ENCODE peak calls at places on chromosome 1, in four cellular contexts. F is IMR-90, W is H9, A is H1. H is an unnamed sample.

GRCh38 chr1:30420519-30421050 is 302.8 kb downstream of the MATN1 start:
- DNase-seq in A (peak), F (no peak), W (peak), H (no peak)

GRCh38 chr1:28247603-28248272 is 11.6 kb upstream of the SESN2 start:
- DNase-seq in W (no peak), F (no peak), A (no peak), H (no peak)

GRCh38 chr1:12085643-12086260 is 22.6 kb downstream of the TNFRSF8 start:
- DNase-seq in W (no peak), A (no peak), F (no peak), H (no peak)

GRCh38 chr1:230875370-230875769 is 7.0 kb upstream of the C1orf198 start:
- DNase-seq in F (no peak), W (no peak), A (no peak), H (no peak)

GRCh38 chr1:43653339-43653738 is 3.4 kb downstream of the KDM4A start:
- DNase-seq in F (peak), A (peak), W (peak), H (peak)

GRCh38 chr1:111754964-111755320 is 759 bp upstream of the DDX20 start:
- DNase-seq in A (no peak), W (no peak), F (peak), H (peak)

GRCh38 chr1:174197547-174197946 is 38.2 kb downstream of the RABGAP1L start:
- DNase-seq in F (no peak), A (no peak), W (no peak), H (no peak)

GRCh38 chr1:208374391-208374941 is 130.3 kb upstream of the PLXNA2 start:
- DNase-seq in W (no peak), F (no peak), A (peak), H (peak)

GRCh38 chr1:194151056-194151455 is 964.6 kb upstream of the B3GALT2 start:
- DNase-seq in W (no peak), A (no peak), F (no peak), H (no peak)

DNA sequence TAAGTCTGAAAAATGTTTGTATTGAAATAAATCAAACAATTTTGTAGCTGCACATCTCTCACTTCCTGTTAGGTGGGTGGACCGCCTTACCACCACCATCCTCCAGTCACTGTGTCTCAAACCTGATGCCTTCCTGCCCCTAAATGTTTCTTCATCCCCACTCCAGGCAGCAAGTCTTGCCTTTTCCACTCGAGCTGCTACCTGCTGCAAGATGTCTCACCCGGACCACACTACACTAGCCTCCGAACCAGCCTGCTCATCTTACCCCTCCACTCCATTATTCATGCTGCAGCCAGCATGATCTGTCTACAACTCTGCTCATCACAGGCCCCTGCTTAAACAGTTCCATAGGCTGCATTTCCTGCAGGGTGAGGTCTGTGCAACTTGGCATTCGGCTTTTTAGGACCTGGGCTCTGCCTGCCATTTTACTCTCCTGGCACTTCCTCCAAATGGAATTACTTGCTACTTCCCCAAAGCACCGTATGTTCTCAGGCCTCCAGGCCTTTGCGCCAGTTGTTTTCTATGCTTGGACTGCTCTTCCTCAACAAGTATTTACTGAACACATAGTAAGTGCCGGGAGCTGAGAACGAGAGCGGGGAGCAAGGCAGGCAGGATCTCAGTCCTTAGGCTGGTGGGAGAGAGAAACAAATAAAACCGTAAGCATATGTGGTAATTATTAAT is 5.2 kb upstream of the SF3A3 start:
- DNase-seq in A (no peak), F (no peak), W (no peak), H (peak)
- H3K9ac ChIP-seq in A (peak), F (peak), W (peak), H (peak)

GRCh38 chr1:3477241-3478109 is 23.0 kb downstream of the ARHGEF16 start:
- DNase-seq in F (no peak), A (no peak), W (no peak), H (peak)
- H2BK15ac ChIP-seq in F (no peak), A (no peak), W (no peak), H (no peak)

GRCh38 chr1:154935749-154936415 is 637 bp downstream of the PMVK start:
- DNase-seq in A (no peak), W (no peak), F (no peak), H (no peak)
- H3K23ac ChIP-seq in A (no peak), W (no peak), F (peak), H (no peak)

GRCh38 chr1:228379165-228379460 is 27.5 kb downstream of the TRIM11 start:
- DNase-seq in W (no peak), A (no peak), F (no peak), H (peak)
- H3K9ac ChIP-seq in W (no peak), A (no peak), F (peak), H (peak)

GRCh38 chr1:183283286-183283685 is 97.2 kb downstream of the LAMC2 start:
- DNase-seq in F (no peak), W (no peak), A (no peak), H (no peak)
- H2BK15ac ChIP-seq in F (no peak), W (no peak), A (peak), H (no peak)

GRCh38 chr1:16975211-16975610 is 5.2 kb downstream of the MFAP2 start:
- DNase-seq in F (no peak), A (no peak), W (no peak), H (no peak)

GRCh38 chr1:16978139-16978538 is 2.3 kb downstream of the MFAP2 start:
- DNase-seq in A (no peak), F (no peak), W (no peak), H (no peak)

GRCh38 chr1:16977377-16977776 is 3.0 kb downstream of the MFAP2 start:
- DNase-seq in F (no peak), W (no peak), A (no peak), H (no peak)

GRCh38 chr1:16976966-16977365 is 3.5 kb downstream of the MFAP2 start:
- DNase-seq in F (no peak), W (no peak), A (no peak), H (no peak)

GRCh38 chr1:16975838-16976237 is 4.6 kb downstream of the MFAP2 start:
- DNase-seq in A (no peak), W (no peak), F (no peak), H (no peak)
- H3K23ac ChIP-seq in A (no peak), W (no peak), F (no peak), H (no peak)

H was measured in mesendoderm.